ENCODE peak calls at places on chromosomes 5 and 9, in four cellular contexts. B is HepG2, K is GM23338, D is IMR-90. F is an unnamed sample.

GRCh38 chr9:113528088-113528487 is 64.6 kb downstream of the RGS3 start:
- DNase-seq in B (no peak), K (no peak), D (no peak), F (peak; percentile 21)

GRCh38 chr5:170418736-170419135 is 29.6 kb upstream of the KCNMB1 start:
- DNase-seq in K (no peak), D (no peak), B (no peak), F (no peak)

GRCh38 chr9:108775901-108776306 is 79.9 kb downstream of the ACTL7B start:
- DNase-seq in D (no peak), B (peak; percentile 97), K (no peak), F (no peak)

GRCh38 chr5:59542841-59543825 is 350.4 kb downstream of the PDE4D start:
- DNase-seq in D (no peak), K (no peak), B (no peak), F (no peak)

GRCh38 chr5:17150498-17150897 is 66.9 kb upstream of the BASP1 start:
- DNase-seq in K (no peak), B (no peak), D (no peak), F (no peak)

GRCh38 chr5:113162770-113163169 is 186.2 kb downstream of the DCP2 start:
- DNase-seq in D (peak; percentile 65), K (no peak), B (no peak), F (peak; percentile 28)

GRCh38 chr9:127283917-127284316 is 19.3 kb downstream of the GARNL3 start:
- DNase-seq in B (no peak), D (peak; percentile 51), K (peak; percentile 40), F (peak; percentile 10)

GRCh38 chr5:147733075-147733474 is 49.5 kb downstream of the JAKMIP2 start:
- DNase-seq in K (no peak), D (no peak), B (no peak), F (no peak)

GRCh38 chr5:77008413-77008812 is 21.8 kb upstream of the AGGF1 start:
- DNase-seq in B (no peak), D (no peak), K (no peak), F (no peak)

GRCh38 chr5:114238771-114239313 is 123.0 kb upstream of the KCNN2 start:
- DNase-seq in D (peak; percentile 60), B (no peak), K (no peak), F (no peak)

GRCh38 chr5:65076251-65076869 is 307.6 kb downstream of the CWC27 start:
- DNase-seq in D (peak; percentile 54), B (peak; percentile 45), K (peak; percentile 90), F (no peak)

GRCh38 chr9:136050266-136050705 is 44.8 kb downstream of the NACC2 start:
- DNase-seq in K (peak; percentile 44), D (no peak), B (no peak), F (no peak)

GRCh38 chr9:136051568-136052432 is 43.3 kb downstream of the NACC2 start:
- DNase-seq in K (peak; percentile 91), D (peak; percentile 94), B (peak; percentile 96), F (peak; percentile 92)

GRCh38 chr9:136052433-136052880 is 42.6 kb downstream of the NACC2 start:
- DNase-seq in B (peak; percentile 15), D (no peak), K (peak; percentile 62), F (peak; percentile 85)

GRCh38 chr9:136049451-136050265 is 45.4 kb downstream of the NACC2 start:
- DNase-seq in B (no peak), K (no peak), D (no peak), F (no peak)

GRCh38 chr9:136050706-136051567 is 44.2 kb downstream of the NACC2 start:
- DNase-seq in K (peak; percentile 50), D (peak; percentile 16), B (peak; percentile 9), F (no peak)
- H2AFZ ChIP-seq in K (peak overlapping the region; percentile 72), D (peak overlapping the region; percentile 86), B (no peak overlapping the region), F (peak overlapping the region; percentile 24)

GRCh38 chr9:136570916-136571315 is 25.1 kb upstream of the NOTCH1 start:
- DNase-seq in D (no peak), K (no peak), B (no peak), F (no peak)
- H3K4me1 ChIP-seq in D (peaks cover 30% of the 10 kb centered on the region), K (peaks cover 30% of the 10 kb centered on the region), B (peaks cover 50% of the 10 kb centered on the region), F (peaks cover 19% of the 10 kb centered on the region)

GRCh38 chr5:132962429-132962928 is 955 bp downstream of the AFF4 start:
- DNase-seq in B (peak; percentile 34), K (peak; percentile 62), D (peak; percentile 76), F (peak; percentile 30)

GRCh38 chr5:132963175-132964104 is at the start of gene AFF4:
- DNase-seq in K (peak; percentile 98), B (peak; percentile 92), D (peak; percentile 95), F (peak; percentile 86)

GRCh38 chr5:132965120-132965519 is 1.7 kb upstream of the AFF4 start:
- DNase-seq in D (no peak), B (no peak), K (no peak), F (no peak)

DNA sequence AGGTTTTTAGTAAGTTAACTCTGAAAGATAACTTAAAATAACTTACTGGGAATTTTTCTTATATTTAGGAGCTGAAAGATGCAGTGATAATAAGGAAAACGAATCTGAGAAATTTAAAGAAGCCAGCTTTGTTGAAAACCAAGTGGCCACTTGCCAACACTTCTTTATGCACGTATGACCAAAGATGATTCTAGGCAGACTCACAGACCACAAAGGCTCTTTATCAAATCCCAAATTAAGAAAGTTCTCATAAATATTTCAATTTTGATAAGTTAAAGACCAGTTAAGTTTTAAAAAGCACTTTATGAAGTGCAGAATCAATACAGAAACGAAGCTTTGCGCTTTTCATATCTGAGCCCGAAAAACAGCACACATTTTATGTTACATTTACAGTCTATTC is 1.5 kb downstream of the AFF4 start:
- DNase-seq in K (no peak), D (peak; percentile 81), B (no peak), F (no peak)
- H3K4me3 ChIP-seq in K (peak overlapping the region; percentile 70), D (peak overlapping the region; percentile 84), B (peak overlapping the region; percentile 78), F (peak overlapping the region; percentile 80)

GRCh38 chr5:172052454-172053236 is 46.2 kb upstream of the FBXW11 start:
- DNase-seq in D (peak; percentile 86), B (no peak), K (no peak), F (no peak)

GRCh38 chr5:172054611-172055153 is 48.2 kb upstream of the FBXW11 start:
- DNase-seq in B (no peak), K (no peak), D (no peak), F (no peak)

GRCh38 chr5:172049226-172049796 is 42.9 kb upstream of the FBXW11 start:
- DNase-seq in D (no peak), B (no peak), K (peak; percentile 70), F (no peak)

GRCh38 chr5:172050070-172050469 is 43.6 kb upstream of the FBXW11 start:
- DNase-seq in B (no peak), D (no peak), K (no peak), F (no peak)

DNA sequence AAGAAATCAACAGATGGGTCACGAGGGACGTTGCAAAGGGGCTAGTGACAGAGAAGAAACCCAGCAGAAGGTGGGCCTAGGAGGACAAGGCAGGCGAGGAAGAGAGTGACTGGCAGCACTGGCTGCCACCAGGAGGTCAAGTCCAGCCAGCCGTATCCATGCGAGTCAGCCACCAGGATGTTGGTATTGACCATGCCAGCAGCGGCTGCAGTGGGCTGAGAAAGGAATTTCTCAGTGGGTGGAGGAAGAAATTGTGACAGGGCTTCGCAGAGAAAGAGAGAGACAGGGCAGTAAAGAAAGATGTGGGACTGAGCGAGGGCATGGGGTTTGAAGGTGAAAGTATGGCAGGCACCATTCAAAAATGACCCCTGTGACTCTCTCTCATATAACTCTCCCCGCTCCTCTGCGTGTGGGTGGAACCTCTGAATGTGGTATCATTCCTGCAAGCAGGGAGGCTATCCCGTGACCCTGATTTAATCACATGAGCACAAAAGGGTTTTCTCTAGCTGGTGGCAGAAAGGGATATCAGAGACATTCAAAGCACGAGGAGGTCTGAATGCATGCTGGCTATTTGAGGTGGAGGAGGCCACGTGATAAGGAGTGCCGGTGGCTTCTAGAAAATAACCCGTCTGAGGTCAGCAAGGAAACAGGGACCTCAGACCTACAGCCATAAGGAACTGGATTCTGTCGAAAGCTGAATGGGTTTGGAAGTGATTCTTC is 45.4 kb upstream of the FBXW11 start:
- DNase-seq in B (no peak), K (no peak), D (no peak), F (no peak)
- H2AFZ ChIP-seq in B (no peak overlapping the region), K (no peak overlapping the region), D (no peak overlapping the region), F (no peak overlapping the region)

DNA sequence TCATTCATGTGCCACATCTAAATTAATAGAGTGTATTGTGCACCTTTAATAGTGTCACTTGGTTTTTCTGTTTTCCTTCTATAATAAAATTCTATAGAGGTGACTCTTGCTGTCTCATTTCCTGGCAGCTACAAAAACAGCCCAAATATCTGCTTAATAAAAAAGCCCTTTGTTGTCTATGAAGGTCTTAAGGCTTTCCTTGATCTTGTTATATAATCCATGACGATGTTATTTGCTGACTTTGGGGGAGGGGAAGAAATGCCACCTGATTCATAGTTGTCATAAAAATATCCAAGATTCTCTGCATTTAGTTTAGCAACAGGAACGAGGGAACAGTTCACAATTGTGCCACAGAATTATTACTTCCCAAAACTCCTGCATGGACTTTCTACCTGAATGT is 31.3 kb downstream of the CPEB4 start:
- DNase-seq in B (peak; percentile 68), K (no peak), D (peak; percentile 47), F (peak; percentile 17)
- H3K4me1 ChIP-seq in B (peaks cover 54% of the 10 kb centered on the region), K (peaks cover 61% of the 10 kb centered on the region), D (peaks cover 5% of the 10 kb centered on the region), F (peaks cover 29% of the 10 kb centered on the region)

GRCh38 chr9:77087506-77087905 is 68.1 kb downstream of the FOXB2 start:
- DNase-seq in B (no peak), K (peak; percentile 66), D (no peak), F (no peak)

GRCh38 chr9:77094150-77094549 is 74.7 kb downstream of the FOXB2 start:
- DNase-seq in B (no peak), K (no peak), D (no peak), F (no peak)

GRCh38 chr9:77097335-77097734 is 77.9 kb downstream of the FOXB2 start:
- DNase-seq in D (no peak), K (no peak), B (no peak), F (no peak)

GRCh38 chr9:77092536-77092935 is 73.1 kb downstream of the FOXB2 start:
- DNase-seq in D (no peak), B (no peak), K (peak; percentile 60), F (no peak)
- H3K4me3 ChIP-seq in D (no peak overlapping the region), B (no peak overlapping the region), K (no peak overlapping the region), F (no peak overlapping the region)

GRCh38 chr5:149438711-149439132 is 59.6 kb upstream of the IL17B start:
- DNase-seq in K (no peak), D (peak; percentile 81), B (no peak), F (no peak)

GRCh38 chr5:149435015-149435376 is 55.9 kb upstream of the IL17B start:
- DNase-seq in B (no peak), K (no peak), D (no peak), F (no peak)

GRCh38 chr5:149435660-149436059 is 56.6 kb upstream of the IL17B start:
- DNase-seq in B (no peak), D (no peak), K (no peak), F (no peak)

GRCh38 chr5:149438281-149438680 is 59.2 kb upstream of the IL17B start:
- DNase-seq in B (no peak), D (no peak), K (no peak), F (no peak)

DNA sequence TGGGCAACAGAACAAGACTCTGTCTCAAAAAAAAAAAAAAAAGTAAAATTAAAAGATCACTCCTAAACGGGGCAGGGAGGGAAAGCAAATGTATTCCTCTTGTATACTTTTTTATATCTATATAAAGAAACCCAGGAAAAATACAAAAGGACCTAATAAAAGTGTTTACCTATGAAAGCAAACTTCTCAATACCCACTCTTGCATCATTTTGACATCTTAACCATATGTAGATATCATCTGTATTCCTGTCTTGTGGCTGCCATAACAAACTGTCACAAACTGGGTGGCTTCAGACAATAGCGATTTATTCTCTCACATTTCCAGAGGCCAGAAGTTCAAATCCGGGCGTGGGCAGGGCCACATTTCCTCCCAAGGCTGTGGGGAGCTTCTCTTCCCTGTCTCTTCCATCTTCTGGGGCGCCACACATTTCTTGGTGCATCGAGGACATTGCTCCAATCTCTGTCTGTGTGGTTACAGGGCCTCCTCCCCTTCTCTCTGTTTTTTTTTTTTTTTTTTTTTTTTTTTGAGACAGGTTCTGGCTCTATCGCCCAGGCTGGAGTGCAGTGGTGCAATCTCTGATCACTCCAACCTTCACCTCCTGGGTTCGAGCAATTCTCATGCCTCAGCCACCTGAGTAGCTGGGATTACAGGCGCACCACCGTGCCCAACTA is 58.4 kb upstream of the IL17B start:
- DNase-seq in K (no peak), B (no peak), D (no peak), F (no peak)
- H2AFZ ChIP-seq in K (no peak overlapping the region), B (no peak overlapping the region), D (peak overlapping the region; percentile 61), F (no peak overlapping the region)

F was measured in PC-9.